ENCODE peak calls at places on chromosomes 11 and 22, in four cellular contexts. One of them, this sample, is unnamed. For H3K36me3, the result is how much of the 10 kb centered on the place peaks cover.

GRCh38 chr22:20156611-20157415 is 6.0 kb upstream of the CCDC188 start:
- DNase-seq in thyroid gland: peak
- DNase-seq in bronchial epithelial cell: peak
- DNase-seq in mesendoderm: peak
- DNase-seq in this sample: peak

GRCh38 chr11:1346669-1347390 is 37.4 kb upstream of the TOLLIP start:
- DNase-seq in mesendoderm: no peak
- DNase-seq in thyroid gland: no peak
- DNase-seq in bronchial epithelial cell: no peak
- DNase-seq in this sample: no peak

GRCh38 chr22:43921361-43921760 is 2.2 kb upstream of the PNPLA3 start:
- DNase-seq in thyroid gland: no peak
- DNase-seq in mesendoderm: no peak
- DNase-seq in bronchial epithelial cell: no peak
- DNase-seq in this sample: peak

GRCh38 chr22:22520020-22520656 is at the start of gene ZNF280A:
- DNase-seq in thyroid gland: peak
- DNase-seq in mesendoderm: peak
- DNase-seq in bronchial epithelial cell: no peak
- DNase-seq in this sample: no peak

GRCh38 chr22:33923660-33924246 is 3.5 kb upstream of the LARGE1 start:
- DNase-seq in thyroid gland: peak
- DNase-seq in bronchial epithelial cell: peak
- DNase-seq in mesendoderm: peak
- DNase-seq in this sample: peak

GRCh38 chr11:8907116-8907515 is 3.9 kb upstream of the AKIP1 start:
- DNase-seq in bronchial epithelial cell: no peak
- DNase-seq in thyroid gland: no peak
- DNase-seq in mesendoderm: no peak
- DNase-seq in this sample: no peak

GRCh38 chr11:60161766-60162165 is 21.1 kb downstream of the MS4A6A start:
- DNase-seq in bronchial epithelial cell: peak
- DNase-seq in thyroid gland: no peak
- DNase-seq in mesendoderm: no peak
- DNase-seq in this sample: no peak

GRCh38 chr11:95674669-95675358 is 114.8 kb downstream of the FAM76B start:
- DNase-seq in bronchial epithelial cell: no peak
- DNase-seq in mesendoderm: no peak
- DNase-seq in thyroid gland: no peak
- DNase-seq in this sample: no peak

GRCh38 chr11:61627831-61628753 is 47.2 kb upstream of the SYT7 start:
- DNase-seq in mesendoderm: peak
- DNase-seq in bronchial epithelial cell: peak
- DNase-seq in thyroid gland: peak
- DNase-seq in this sample: peak

GRCh38 chr11:15730617-15731385 is 616.1 kb downstream of the INSC start:
- DNase-seq in thyroid gland: no peak
- DNase-seq in mesendoderm: no peak
- DNase-seq in bronchial epithelial cell: no peak
- DNase-seq in this sample: no peak

GRCh38 chr22:33464698-33465097 is 406.5 kb upstream of the SYN3 start:
- DNase-seq in bronchial epithelial cell: no peak
- DNase-seq in thyroid gland: no peak
- DNase-seq in mesendoderm: no peak
- DNase-seq in this sample: no peak

GRCh38 chr11:479311-479710 is 27.7 kb downstream of the RNH1 start:
- DNase-seq in bronchial epithelial cell: no peak
- DNase-seq in thyroid gland: no peak
- DNase-seq in mesendoderm: no peak
- DNase-seq in this sample: no peak

GRCh38 chr11:5364214-5364613 is 12.9 kb downstream of the OR51B6 start:
- DNase-seq in mesendoderm: no peak
- DNase-seq in thyroid gland: no peak
- DNase-seq in bronchial epithelial cell: no peak
- DNase-seq in this sample: no peak

GRCh38 chr11:59416613-59417012 is 9.6 kb downstream of the OR5A2 start:
- DNase-seq in mesendoderm: no peak
- DNase-seq in bronchial epithelial cell: no peak
- DNase-seq in thyroid gland: no peak
- DNase-seq in this sample: no peak

GRCh38 chr22:49704345-49705215 is 123.1 kb downstream of the BRD1 start:
- DNase-seq in bronchial epithelial cell: no peak
- DNase-seq in mesendoderm: no peak
- DNase-seq in thyroid gland: no peak
- DNase-seq in this sample: no peak

GRCh38 chr11:130814440-130815073 is 101.7 kb downstream of the SNX19 start:
- DNase-seq in mesendoderm: no peak
- DNase-seq in bronchial epithelial cell: no peak
- DNase-seq in thyroid gland: no peak
- DNase-seq in this sample: no peak

GRCh38 chr11:120773501-120774031 is 250.3 kb upstream of the TBCEL start:
- DNase-seq in bronchial epithelial cell: peak
- DNase-seq in thyroid gland: no peak
- DNase-seq in mesendoderm: no peak
- DNase-seq in this sample: no peak

GRCh38 chr11:33329705-33330329 is 72.6 kb downstream of the HIPK3 start:
- DNase-seq in mesendoderm: peak
- DNase-seq in thyroid gland: peak
- DNase-seq in bronchial epithelial cell: peak
- DNase-seq in this sample: no peak

GRCh38 chr11:105693075-105693474 is 83.2 kb downstream of the GRIA4 start:
- DNase-seq in mesendoderm: no peak
- DNase-seq in bronchial epithelial cell: no peak
- DNase-seq in thyroid gland: no peak
- DNase-seq in this sample: no peak

GRCh38 chr11:35160248-35160820 is 21.4 kb downstream of the CD44 start:
- DNase-seq in mesendoderm: peak
- DNase-seq in bronchial epithelial cell: no peak
- DNase-seq in thyroid gland: no peak
- DNase-seq in this sample: no peak

GRCh38 chr11:125883375-125883774 is 4.1 kb upstream of the HYLS1 start:
- DNase-seq in thyroid gland: no peak
- DNase-seq in bronchial epithelial cell: peak
- DNase-seq in mesendoderm: no peak
- DNase-seq in this sample: no peak

GRCh38 chr22:36239401-36240171 is at the start of gene APOL2:
- DNase-seq in mesendoderm: peak
- DNase-seq in bronchial epithelial cell: peak
- DNase-seq in thyroid gland: peak
- DNase-seq in this sample: peak

GRCh38 chr22:24093855-24094254 is 82.8 kb downstream of the CABIN1 start:
- DNase-seq in mesendoderm: peak
- DNase-seq in bronchial epithelial cell: no peak
- DNase-seq in thyroid gland: no peak
- DNase-seq in this sample: no peak

GRCh38 chr11:112227002-112227401 is 774 bp downstream of the PTS start:
- DNase-seq in bronchial epithelial cell: peak
- DNase-seq in mesendoderm: no peak
- DNase-seq in thyroid gland: no peak
- DNase-seq in this sample: no peak

GRCh38 chr11:45253640-45254039 is 32.5 kb downstream of the SYT13 start:
- DNase-seq in thyroid gland: no peak
- DNase-seq in bronchial epithelial cell: no peak
- DNase-seq in mesendoderm: no peak
- DNase-seq in this sample: no peak

GRCh38 chr22:17098379-17098819 is 13.6 kb downstream of the IL17RA start:
- DNase-seq in mesendoderm: no peak
- DNase-seq in bronchial epithelial cell: no peak
- DNase-seq in thyroid gland: no peak
- DNase-seq in this sample: no peak

GRCh38 chr11:13694115-13694514 is 25.6 kb downstream of the FAR1 start:
- DNase-seq in mesendoderm: peak
- DNase-seq in bronchial epithelial cell: no peak
- DNase-seq in thyroid gland: no peak
- DNase-seq in this sample: no peak

GRCh38 chr11:94400839-94401772 is at the start of gene GPR83:
- DNase-seq in bronchial epithelial cell: no peak
- DNase-seq in thyroid gland: peak
- DNase-seq in mesendoderm: peak
- DNase-seq in this sample: no peak

GRCh38 chr11:92443109-92443508 is 218.5 kb downstream of the FAT3 start:
- DNase-seq in thyroid gland: no peak
- DNase-seq in mesendoderm: no peak
- DNase-seq in bronchial epithelial cell: no peak
- DNase-seq in this sample: no peak

GRCh38 chr11:46363455-46363920 is 16.2 kb downstream of the DGKZ start:
- DNase-seq in bronchial epithelial cell: peak
- DNase-seq in mesendoderm: no peak
- DNase-seq in thyroid gland: no peak
- DNase-seq in this sample: peak

GRCh38 chr11:32090774-32091370 is at the start of gene RCN1:
- DNase-seq in bronchial epithelial cell: peak
- DNase-seq in mesendoderm: peak
- DNase-seq in thyroid gland: peak
- DNase-seq in this sample: peak

GRCh38 chr11:32092581-32093170 is 1.8 kb downstream of the RCN1 start:
- DNase-seq in bronchial epithelial cell: no peak
- DNase-seq in thyroid gland: no peak
- DNase-seq in mesendoderm: peak
- DNase-seq in this sample: no peak

GRCh38 chr11:32087602-32088001 is 3.3 kb upstream of the RCN1 start:
- DNase-seq in mesendoderm: no peak
- DNase-seq in bronchial epithelial cell: no peak
- DNase-seq in thyroid gland: no peak
- DNase-seq in this sample: no peak

GRCh38 chr11:32082346-32082986 is 8.4 kb upstream of the RCN1 start:
- DNase-seq in thyroid gland: no peak
- DNase-seq in bronchial epithelial cell: no peak
- DNase-seq in mesendoderm: no peak
- DNase-seq in this sample: no peak

GRCh38 chr11:32088117-32088941 is 2.5 kb upstream of the RCN1 start:
- DNase-seq in bronchial epithelial cell: peak
- DNase-seq in thyroid gland: peak
- DNase-seq in mesendoderm: peak
- DNase-seq in this sample: no peak
- H3K4me3 ChIP-seq in bronchial epithelial cell: no peak
- H3K4me3 ChIP-seq in thyroid gland: no peak
- H3K4me3 ChIP-seq in mesendoderm: no peak
- H3K4me3 ChIP-seq in this sample: no peak

DNA sequence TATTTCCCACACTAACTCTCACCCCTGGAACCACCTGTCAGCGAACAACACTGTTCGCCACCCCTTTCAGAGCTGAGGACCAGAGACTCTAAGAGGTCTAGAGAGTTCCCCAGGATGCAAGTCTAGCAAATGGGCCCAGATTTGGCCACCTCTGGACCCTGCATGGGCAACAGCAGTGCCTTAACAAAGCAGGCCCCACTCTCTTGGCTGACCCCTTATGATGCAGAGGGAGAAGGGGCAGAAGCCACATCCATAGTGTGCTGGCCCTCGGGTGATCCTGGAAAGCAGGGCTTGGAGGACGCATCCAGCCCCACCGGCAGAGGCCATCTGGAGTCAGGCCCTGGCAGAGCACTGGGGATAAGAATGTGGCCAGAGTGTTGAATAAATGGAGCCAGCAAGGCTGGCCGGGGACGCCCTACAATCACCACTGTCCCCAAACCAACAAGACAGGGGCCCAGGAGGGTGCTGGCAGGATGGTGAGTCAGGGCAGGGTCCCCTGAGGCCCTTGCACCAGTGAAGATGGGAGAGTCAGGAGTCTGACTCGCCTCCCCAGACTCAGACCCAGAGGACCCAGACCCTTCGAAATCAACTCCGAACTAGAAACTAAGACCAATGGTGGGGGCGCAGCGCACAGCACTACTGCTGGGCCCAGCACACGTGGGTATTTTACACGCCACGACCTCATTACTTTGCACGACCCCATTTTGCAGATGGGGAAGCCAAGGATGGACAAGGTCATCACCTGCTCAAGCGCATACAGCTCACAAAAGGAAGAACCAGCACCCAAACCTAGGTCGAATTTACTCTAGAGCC is 6.5 kb downstream of the CSNK1E start:
- DNase-seq in bronchial epithelial cell: no peak
- DNase-seq in mesendoderm: no peak
- DNase-seq in thyroid gland: no peak
- DNase-seq in this sample: no peak
- H3K36me3 ChIP-seq in bronchial epithelial cell: under half
- H3K36me3 ChIP-seq in mesendoderm: under half
- H3K36me3 ChIP-seq in thyroid gland: under half
- H3K36me3 ChIP-seq in this sample: under half

GRCh38 chr11:101129203-101129943 is at the start of gene PGR:
- DNase-seq in mesendoderm: peak
- DNase-seq in thyroid gland: peak
- DNase-seq in bronchial epithelial cell: no peak
- DNase-seq in this sample: peak

GRCh38 chr11:101126551-101127347 is 2.9 kb downstream of the PGR start:
- DNase-seq in mesendoderm: peak
- DNase-seq in thyroid gland: peak
- DNase-seq in bronchial epithelial cell: no peak
- DNase-seq in this sample: peak

GRCh38 chr11:101128571-101129202 is 926 bp downstream of the PGR start:
- DNase-seq in mesendoderm: no peak
- DNase-seq in thyroid gland: no peak
- DNase-seq in bronchial epithelial cell: no peak
- DNase-seq in this sample: no peak

GRCh38 chr11:101127699-101128570 is 1.7 kb downstream of the PGR start:
- DNase-seq in mesendoderm: peak
- DNase-seq in thyroid gland: peak
- DNase-seq in bronchial epithelial cell: no peak
- DNase-seq in this sample: peak

GRCh38 chr11:101127348-101127698 is 2.3 kb downstream of the PGR start:
- DNase-seq in thyroid gland: peak
- DNase-seq in mesendoderm: peak
- DNase-seq in bronchial epithelial cell: no peak
- DNase-seq in this sample: peak
- H3K4me3 ChIP-seq in thyroid gland: peak
- H3K4me3 ChIP-seq in mesendoderm: peak
- H3K4me3 ChIP-seq in bronchial epithelial cell: peak
- H3K4me3 ChIP-seq in this sample: peak

GRCh38 chr11:12224537-12224893 is 114.1 kb downstream of the MICAL2 start:
- DNase-seq in bronchial epithelial cell: peak
- DNase-seq in mesendoderm: no peak
- DNase-seq in thyroid gland: peak
- DNase-seq in this sample: peak

GRCh38 chr11:12229450-12230229 is 119.2 kb downstream of the MICAL2 start:
- DNase-seq in thyroid gland: no peak
- DNase-seq in bronchial epithelial cell: no peak
- DNase-seq in mesendoderm: no peak
- DNase-seq in this sample: no peak

GRCh38 chr11:12225046-12225739 is 114.8 kb downstream of the MICAL2 start:
- DNase-seq in thyroid gland: no peak
- DNase-seq in mesendoderm: no peak
- DNase-seq in bronchial epithelial cell: no peak
- DNase-seq in this sample: no peak

GRCh38 chr11:12223771-12224536 is 113.6 kb downstream of the MICAL2 start:
- DNase-seq in thyroid gland: no peak
- DNase-seq in mesendoderm: no peak
- DNase-seq in bronchial epithelial cell: peak
- DNase-seq in this sample: no peak

DNA sequence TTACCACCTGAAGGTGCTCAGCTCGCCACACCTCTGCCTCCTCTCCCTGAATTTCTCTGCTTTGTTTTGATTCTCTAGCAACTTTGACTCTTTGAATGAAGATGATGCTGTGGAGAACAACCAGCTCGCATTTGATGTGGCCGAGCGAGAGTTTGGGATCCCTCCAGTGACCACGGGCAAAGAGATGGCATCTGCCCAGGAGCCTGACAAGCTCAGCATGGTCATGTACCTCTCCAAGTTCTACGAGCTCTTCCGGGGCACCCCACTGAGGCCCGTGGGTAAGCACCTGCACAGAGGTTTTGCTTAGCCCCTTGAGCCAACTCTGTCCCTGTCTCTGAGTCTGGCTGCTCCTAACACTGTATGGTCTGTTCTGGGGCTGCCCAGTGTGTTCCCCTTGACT is 115.7 kb downstream of the MICAL2 start:
- DNase-seq in bronchial epithelial cell: no peak
- DNase-seq in thyroid gland: no peak
- DNase-seq in mesendoderm: no peak
- DNase-seq in this sample: no peak
- H3K36me3 ChIP-seq in bronchial epithelial cell: under half
- H3K36me3 ChIP-seq in thyroid gland: under half
- H3K36me3 ChIP-seq in mesendoderm: under half
- H3K36me3 ChIP-seq in this sample: under half